ENCODE peak calls at places on chromosomes 7 and 10, in six cellular contexts. A is RWPE1; M is central memory CD4-positive, alpha-beta T cell; X is GM03348; O is amniotic stem cell; Q is GF-D8. B is an unnamed sample.

GRCh38 chr7:29005829-29006228 is 47.7 kb upstream of the TRIL start:
- DNase-seq in A (no peak), M (no peak), X (no peak), O (no peak), Q (no peak), B (no peak)

GRCh38 chr10:69792361-69792760 is 9.3 kb upstream of the COL13A1 start:
- DNase-seq in A (no peak), M (no peak), X (no peak), O (no peak), Q (no peak), B (no peak)

GRCh38 chr7:137661634-137662033 is 185.1 kb downstream of the DGKI start:
- DNase-seq in A (no peak), M (no peak), X (peak; percentile 9), O (no peak), Q (no peak), B (no peak)

GRCh38 chr10:114261116-114261515 is 22.1 kb downstream of the VWA2 start:
- DNase-seq in A (no peak), M (no peak), X (peak; percentile 82), O (peak; percentile 17), Q (no peak), B (no peak)

GRCh38 chr7:55056577-55057480 is 38.0 kb downstream of the EGFR start:
- DNase-seq in A (no peak), M (no peak), X (peak; percentile 62), O (no peak), Q (no peak), B (no peak)

GRCh38 chr10:62907470-62908212 is 91.5 kb upstream of the EGR2 start:
- DNase-seq in A (no peak), M (no peak), X (no peak), O (no peak), Q (no peak), B (no peak)

GRCh38 chr10:14397069-14397468 is 66.3 kb upstream of the FRMD4A start:
- DNase-seq in A (peak; percentile 89), M (no peak), X (peak; percentile 90), O (peak; percentile 73), Q (no peak), B (no peak)

GRCh38 chr7:41336981-41337380 is 365.9 kb downstream of the INHBA start:
- DNase-seq in A (no peak), M (no peak), X (no peak), O (no peak), Q (no peak), B (no peak)

GRCh38 chr10:84225424-84226173 is at the start of gene LRIT2:
- DNase-seq in A (no peak), M (no peak), X (no peak), O (no peak), Q (no peak), B (no peak)

GRCh38 chr7:43834463-43835251 is 34.7 kb downstream of the MRPS24 start:
- DNase-seq in A (no peak), M (peak; percentile 62), X (no peak), O (no peak), Q (no peak), B (peak; percentile 6)

GRCh38 chr10:100101526-100102076 is 19.9 kb upstream of the CPN1 start:
- DNase-seq in A (peak; percentile 20), M (no peak), X (no peak), O (no peak), Q (no peak), B (no peak)

GRCh38 chr7:7231005-7231404 is 48.7 kb downstream of the C1GALT1 start:
- DNase-seq in A (no peak), M (no peak), X (no peak), O (no peak), Q (no peak), B (no peak)

GRCh38 chr7:4738711-4739527 is 36.5 kb upstream of the AP5Z1 start:
- DNase-seq in A (peak; percentile 17), M (no peak), X (peak; percentile 77), O (peak; percentile 34), Q (peak; percentile 70), B (no peak)

GRCh38 chr7:148983220-148984146 is 44.8 kb downstream of the PDIA4 start:
- DNase-seq in A (peak; percentile 58), M (peak; percentile 86), X (peak; percentile 77), O (peak; percentile 64), Q (peak; percentile 52), B (peak; percentile 79)

GRCh38 chr10:126431816-126432215 is 43.5 kb upstream of the ADAM12 start:
- DNase-seq in A (no peak), M (no peak), X (no peak), O (no peak), Q (no peak), B (no peak)

GRCh38 chr7:8160250-8160649 is 101.7 kb downstream of the ICA1 start:
- DNase-seq in A (no peak), M (no peak), X (no peak), O (no peak), Q (no peak), B (no peak)

GRCh38 chr10:114631090-114631677 is 26.9 kb downstream of the ABLIM1 start:
- DNase-seq in A (peak; percentile 34), M (no peak), X (no peak), O (no peak), Q (no peak), B (no peak)

GRCh38 chr7:132291446-132291845 is 284.8 kb downstream of the PLXNA4 start:
- DNase-seq in A (no peak), M (no peak), X (no peak), O (no peak), Q (no peak), B (no peak)

GRCh38 chr10:33783078-33783477 is 448.6 kb upstream of the NRP1 start:
- DNase-seq in A (no peak), M (no peak), X (no peak), O (no peak), Q (no peak), B (no peak)

GRCh38 chr10:131445623-131446022 is 134.1 kb upstream of the TCERG1L start:
- DNase-seq in A (no peak), M (no peak), X (no peak), O (no peak), Q (no peak), B (no peak)

GRCh38 chr7:135160098-135160857 is 10.2 kb downstream of the CYREN start:
- DNase-seq in A (no peak), M (no peak), X (no peak), O (no peak), Q (peak; percentile 69), B (no peak)

GRCh38 chr7:149823631-149824199 is 14.5 kb upstream of the ZNF862 start:
- DNase-seq in A (no peak), M (no peak), X (no peak), O (no peak), Q (no peak), B (no peak)

GRCh38 chr7:152196391-152196790 is 170.9 kb downstream of the GALNT11 start:
- DNase-seq in A (no peak), M (no peak), X (no peak), O (no peak), Q (no peak), B (no peak)

GRCh38 chr7:20447021-20447420 is 116.3 kb downstream of the ITGB8 start:
- DNase-seq in A (no peak), M (no peak), X (no peak), O (no peak), Q (no peak), B (no peak)

GRCh38 chr10:130361351-130362105 is 225.3 kb downstream of the GLRX3 start:
- DNase-seq in A (no peak), M (no peak), X (no peak), O (no peak), Q (no peak), B (no peak)

GRCh38 chr10:97873569-97873968 is 23.9 kb downstream of the GOLGA7B start:
- DNase-seq in A (no peak), M (no peak), X (no peak), O (no peak), Q (no peak), B (no peak)

GRCh38 chr10:122713091-122713885 is 13.6 kb upstream of the C10orf120 start:
- DNase-seq in A (no peak), M (no peak), X (no peak), O (no peak), Q (no peak), B (no peak)